ENCODE peak calls at places on chromosomes 6 and 20, in four cellular contexts. P is brain microvascular endothelial cell, L is GM04503, H is WTC11. U is an unnamed sample.

GRCh38 chr6:24658573-24659511 is 7.9 kb downstream of the TDP2 start:
- DNase-seq in P (peak; percentile 20), L (peak; percentile 40), H (no peak), U (peak; percentile 46)

GRCh38 chr20:15039088-15039762 is 701.8 kb upstream of the FLRT3 start:
- DNase-seq in P (no peak), H (no peak), L (no peak), U (no peak)

GRCh38 chr6:143838395-143838794 is 4.7 kb upstream of the LTV1 start:
- DNase-seq in P (no peak), H (no peak), L (no peak), U (no peak)

GRCh38 chr20:11368965-11369711 is 548.6 kb upstream of the BTBD3 start:
- DNase-seq in L (no peak), P (no peak), H (no peak), U (no peak)

GRCh38 chr20:18304618-18305017 is 16.3 kb downstream of the ZNF133 start:
- DNase-seq in P (no peak), H (no peak), L (no peak), U (no peak)

GRCh38 chr6:13614126-13614925 is 809 bp upstream of the NOL7 start:
- DNase-seq in H (no peak), P (peak; percentile 27), L (no peak), U (no peak)

GRCh38 chr20:55472704-55473103 is 532.6 kb downstream of the CBLN4 start:
- DNase-seq in L (no peak), P (no peak), H (no peak), U (no peak)

GRCh38 chr6:41326092-41326491 is 9.3 kb upstream of the NCR2 start:
- DNase-seq in P (no peak), L (no peak), H (no peak), U (no peak)

GRCh38 chr6:116096979-116097816 is 3.5 kb upstream of the NT5DC1 start:
- DNase-seq in L (no peak), P (no peak), H (no peak), U (no peak)

GRCh38 chr20:53984781-53985518 is 85.4 kb downstream of the BCAS1 start:
- DNase-seq in P (no peak), L (no peak), H (no peak), U (no peak)

GRCh38 chr20:57651977-57652864 is 32.0 kb upstream of the ZBP1 start:
- DNase-seq in P (no peak), L (no peak), H (no peak), U (no peak)

GRCh38 chr6:1336246-1336843 is 24.4 kb downstream of the FOXQ1 start:
- DNase-seq in H (peak; percentile 58), L (no peak), P (no peak), U (no peak)

GRCh38 chr6:47267301-47267700 is 42.4 kb downstream of the TNFRSF21 start:
- DNase-seq in P (peak; percentile 14), L (no peak), H (no peak), U (no peak)

GRCh38 chr6:166415306-166415705 is 32.6 kb upstream of the MPC1 start:
- DNase-seq in H (no peak), P (no peak), L (no peak), U (no peak)

GRCh38 chr20:18679020-18679419 is 91.2 kb downstream of the DTD1 start:
- DNase-seq in P (peak; percentile 18), H (no peak), L (no peak), U (no peak)

GRCh38 chr20:51413753-51414323 is 128.7 kb downstream of the NFATC2 start:
- DNase-seq in P (no peak), H (no peak), L (no peak), U (no peak)

GRCh38 chr20:13211956-13212618 is 9.0 kb upstream of the ISM1 start:
- DNase-seq in H (no peak), P (no peak), L (no peak), U (no peak)

GRCh38 chr6:36229223-36229622 is 32.7 kb downstream of the BRPF3 start:
- DNase-seq in P (no peak), L (no peak), H (no peak), U (no peak)

GRCh38 chr6:42378125-42378524 is 73.6 kb downstream of the TRERF1 start:
- DNase-seq in P (no peak), L (no peak), H (no peak), U (no peak)

GRCh38 chr20:24747881-24748595 is 201.0 kb upstream of the CST7 start:
- DNase-seq in L (no peak), P (no peak), H (no peak), U (no peak)

GRCh38 chr6:31187780-31188194 is 17.3 kb upstream of the POU5F1 start:
- DNase-seq in P (no peak), H (no peak), L (no peak), U (no peak)

GRCh38 chr20:38961530-38962043 is 557 bp upstream of the DHX35 start:
- DNase-seq in P (no peak), H (no peak), L (no peak), U (no peak)

GRCh38 chr20:25005220-25005619 is 12.7 kb upstream of the APMAP start:
- DNase-seq in L (no peak), H (no peak), P (no peak), U (no peak)

GRCh38 chr6:61809004-61809595 is 476.9 kb downstream of the KHDRBS2 start:
- DNase-seq in P (peak; percentile 1), H (no peak), L (peak; percentile 0), U (no peak)

GRCh38 chr6:139265512-139266190 is 26.1 kb downstream of the TXLNB start:
- DNase-seq in H (no peak), P (no peak), L (no peak), U (no peak)

GRCh38 chr6:115468272-115469005 is 592.3 kb downstream of the FRK start:
- DNase-seq in L (no peak), P (no peak), H (no peak), U (no peak)

GRCh38 chr6:156359912-156360311 is 417.3 kb upstream of the ARID1B start:
- DNase-seq in P (no peak), L (no peak), H (peak; percentile 75), U (no peak)

GRCh38 chr6:142902636-142903053 is 42.3 kb downstream of the HIVEP2 start:
- DNase-seq in P (peak; percentile 98), L (peak; percentile 95), H (no peak), U (peak; percentile 96)

GRCh38 chr20:33864324-33864963 is 53.3 kb downstream of the CHMP4B start:
- DNase-seq in L (no peak), H (no peak), P (no peak), U (no peak)